ENCODE peak calls at places on chromosomes 16 and 17, in ten cellular contexts. D is foreskin fibroblast, Z is renal cortical epithelial cell, C is ELF-1, E is RPMI8226, I is stomach, Q is GM04503, S is NCI-H1092, N is GM23248, A is EL. V is an unnamed sample.

GRCh38 chr16:66315210-66315825 is 51.2 kb upstream of the CDH5 start:
- DNase-seq in D (peak; percentile 86), Z (peak; percentile 68), C (peak; percentile 79), E (peak; percentile 76), I (peak; percentile 69), Q (peak; percentile 9), S (peak; percentile 77), N (peak; percentile 80), A (peak; percentile 74), V (peak; percentile 90)

GRCh38 chr17:48633266-48633816 is 7.2 kb upstream of the HOXB9 start:
- DNase-seq in D (no peak), Z (no peak), C (peak; percentile 38), E (no peak), I (no peak), Q (no peak), S (no peak), N (no peak), A (no peak), V (no peak)

GRCh38 chr16:12661656-12662172 is 142.0 kb downstream of the CPPED1 start:
- DNase-seq in D (peak; percentile 55), Z (peak; percentile 30), C (peak; percentile 88), E (peak; percentile 77), I (no peak), Q (no peak), S (no peak), N (peak; percentile 44), A (peak; percentile 32), V (peak; percentile 38)

GRCh38 chr17:79075433-79075805 is 795 bp downstream of the ENGASE start:
- DNase-seq in D (peak; percentile 42), Z (no peak), C (no peak), E (peak; percentile 22), I (no peak), Q (no peak), S (no peak), N (peak; percentile 56), A (peak; percentile 14), V (no peak)

GRCh38 chr17:36703860-36704266 is 102.5 kb downstream of the MRM1 start:
- DNase-seq in D (peak; percentile 39), Z (peak; percentile 11), C (peak; percentile 86), E (peak; percentile 73), I (no peak), Q (no peak), S (no peak), N (peak; percentile 46), A (peak; percentile 23), V (peak; percentile 73)

GRCh38 chr17:13792314-13792713 is 190.6 kb upstream of the HS3ST3A1 start:
- DNase-seq in D (peak; percentile 74), Z (no peak), C (no peak), E (no peak), I (no peak), Q (no peak), S (no peak), N (peak; percentile 82), A (peak; percentile 13), V (peak; percentile 24)

GRCh38 chr17:14464741-14465140 is 163.9 kb downstream of the HS3ST3B1 start:
- DNase-seq in D (peak; percentile 88), Z (no peak), C (no peak), E (no peak), I (no peak), Q (peak; percentile 54), S (no peak), N (peak; percentile 72), A (peak; percentile 84), V (peak; percentile 80)

GRCh38 chr17:5237541-5238016 is 2.9 kb upstream of the SCIMP start:
- DNase-seq in D (peak; percentile 75), Z (peak; percentile 63), C (peak; percentile 86), E (peak; percentile 79), I (peak; percentile 61), Q (no peak), S (peak; percentile 33), N (peak; percentile 65), A (peak; percentile 72), V (peak; percentile 76)

GRCh38 chr17:37340804-37341203 is 35.0 kb upstream of the C17orf78 start:
- DNase-seq in D (no peak), Z (no peak), C (no peak), E (no peak), I (no peak), Q (no peak), S (no peak), N (no peak), A (no peak), V (no peak)

GRCh38 chr17:74430706-74431567 is 951 bp upstream of the GPRC5C start:
- DNase-seq in D (no peak), Z (peak; percentile 98), C (peak; percentile 77), E (peak; percentile 41), I (peak; percentile 98), Q (no peak), S (peak; percentile 84), N (peak; percentile 85), A (peak; percentile 46), V (peak; percentile 78)

GRCh38 chr16:89956511-89957213 is 8.1 kb downstream of the DEF8 start:
- DNase-seq in D (no peak), Z (no peak), C (no peak), E (no peak), I (no peak), Q (no peak), S (no peak), N (no peak), A (no peak), V (no peak)

GRCh38 chr17:4600563-4600962 is 16.2 kb downstream of the SMTNL2 start:
- DNase-seq in D (no peak), Z (no peak), C (peak; percentile 94), E (no peak), I (no peak), Q (no peak), S (no peak), N (no peak), A (no peak), V (no peak)

GRCh38 chr16:1045363-1046270 is 26.9 kb upstream of the SSTR5 start:
- DNase-seq in D (no peak), Z (no peak), C (no peak), E (no peak), I (no peak), Q (no peak), S (no peak), N (no peak), A (no peak), V (no peak)

GRCh38 chr17:32519769-32520701 is 33.2 kb downstream of the CDK5R1 start:
- DNase-seq in D (peak; percentile 31), Z (no peak), C (peak; percentile 48), E (no peak), I (peak; percentile 30), Q (no peak), S (no peak), N (peak; percentile 58), A (peak; percentile 45), V (peak; percentile 62)

GRCh38 chr16:67460168-67460567 is 20.8 kb downstream of the ATP6V0D1 start:
- DNase-seq in D (peak; percentile 57), Z (no peak), C (no peak), E (no peak), I (no peak), Q (no peak), S (no peak), N (no peak), A (no peak), V (no peak)

GRCh38 chr16:9225527-9226316 is 134.3 kb downstream of the HAPSTR1 start:
- DNase-seq in D (no peak), Z (no peak), C (peak; percentile 27), E (peak; percentile 42), I (no peak), Q (no peak), S (no peak), N (peak; percentile 22), A (peak; percentile 11), V (no peak)

GRCh38 chr17:65297384-65297783 is 160.2 kb downstream of the RGS9 start:
- DNase-seq in D (peak; percentile 71), Z (peak; percentile 9), C (no peak), E (no peak), I (no peak), Q (peak; percentile 62), S (no peak), N (peak; percentile 86), A (peak; percentile 32), V (peak; percentile 62)

GRCh38 chr17:40218006-40218739 is 931 bp upstream of the WIPF2 start:
- DNase-seq in D (no peak), Z (no peak), C (no peak), E (no peak), I (no peak), Q (no peak), S (no peak), N (no peak), A (no peak), V (no peak)

GRCh38 chr16:31148281-31148728 is 1.6 kb downstream of the PRSS36 start:
- DNase-seq in D (no peak), Z (no peak), C (peak; percentile 45), E (no peak), I (peak; percentile 87), Q (no peak), S (no peak), N (no peak), A (no peak), V (no peak)

GRCh38 chr17:81196505-81197408 is 26.0 kb downstream of the CEP131 start:
- DNase-seq in D (no peak), Z (no peak), C (no peak), E (no peak), I (no peak), Q (no peak), S (no peak), N (no peak), A (no peak), V (no peak)

GRCh38 chr16:81127051-81127450 is 30.9 kb upstream of the GCSH start:
- DNase-seq in D (peak; percentile 88), Z (peak; percentile 11), C (peak; percentile 34), E (no peak), I (no peak), Q (peak; percentile 65), S (no peak), N (peak; percentile 83), A (peak; percentile 99), V (peak; percentile 46)

GRCh38 chr17:40598928-40599627 is 33.8 kb upstream of the CCR7 start:
- DNase-seq in D (no peak), Z (no peak), C (no peak), E (peak; percentile 39), I (no peak), Q (no peak), S (no peak), N (no peak), A (no peak), V (no peak)

GRCh38 chr17:69578385-69578936 is 164.0 kb downstream of the MAP2K6 start:
- DNase-seq in D (no peak), Z (no peak), C (no peak), E (no peak), I (no peak), Q (no peak), S (no peak), N (no peak), A (no peak), V (no peak)

GRCh38 chr17:64500923-64501765 is 4.3 kb upstream of the POLG2 start:
- DNase-seq in D (no peak), Z (no peak), C (no peak), E (no peak), I (no peak), Q (no peak), S (no peak), N (peak; percentile 20), A (peak; percentile 14), V (no peak)

GRCh38 chr16:1150511-1150982 is 2.4 kb upstream of the CACNA1H start:
- DNase-seq in D (peak; percentile 63), Z (no peak), C (peak; percentile 71), E (peak; percentile 76), I (no peak), Q (peak; percentile 4), S (no peak), N (peak; percentile 59), A (peak; percentile 37), V (peak; percentile 39)

GRCh38 chr17:77254961-77255741 is 114.4 kb downstream of the SEC14L1 start:
- DNase-seq in D (peak; percentile 86), Z (peak; percentile 97), C (peak; percentile 79), E (peak; percentile 75), I (peak; percentile 53), Q (peak; percentile 80), S (no peak), N (peak; percentile 97), A (peak; percentile 98), V (peak; percentile 88)

GRCh38 chr16:2425008-2425518 is 4.2 kb upstream of the CCNF start:
- DNase-seq in D (no peak), Z (no peak), C (no peak), E (no peak), I (no peak), Q (no peak), S (no peak), N (no peak), A (no peak), V (no peak)

GRCh38 chr17:31513731-31514427 is 122.4 kb downstream of the RAB11FIP4 start:
- DNase-seq in D (no peak), Z (no peak), C (peak; percentile 49), E (no peak), I (no peak), Q (no peak), S (no peak), N (no peak), A (no peak), V (no peak)

V was measured in AG20443.